ENCODE peak calls at places on chromosome 10, in four cellular contexts. One of them, this sample, is unnamed.

GRCh38 chr10:10976652-10977051 is 41.0 kb upstream of the CELF2 start:
- ATAC-seq in sciatic nerve: peak; percentile 11
- ATAC-seq in T-helper 17 cell: no peak
- ATAC-seq in A549: no peak
- ATAC-seq in this sample: no peak

GRCh38 chr10:60521974-60522405 is 132.3 kb upstream of the ANK3 start:
- ATAC-seq in sciatic nerve: no peak
- ATAC-seq in A549: no peak
- ATAC-seq in T-helper 17 cell: no peak
- ATAC-seq in this sample: no peak

GRCh38 chr10:31896972-31897384 is 31.7 kb downstream of the ARHGAP12 start:
- ATAC-seq in T-helper 17 cell: no peak
- ATAC-seq in sciatic nerve: peak; percentile 83
- ATAC-seq in A549: peak; percentile 94
- ATAC-seq in this sample: no peak

GRCh38 chr10:14556285-14556956 is 218.3 kb downstream of the FAM107B start:
- ATAC-seq in T-helper 17 cell: peak; percentile 51
- ATAC-seq in sciatic nerve: peak; percentile 76
- ATAC-seq in A549: peak; percentile 44
- ATAC-seq in this sample: peak; percentile 82

GRCh38 chr10:23238015-23238414 is 45.9 kb downstream of the PTF1A start:
- ATAC-seq in sciatic nerve: no peak
- ATAC-seq in T-helper 17 cell: no peak
- ATAC-seq in A549: no peak
- ATAC-seq in this sample: no peak

GRCh38 chr10:14884082-14884481 is 5.4 kb downstream of the SUV39H2 start:
- ATAC-seq in A549: no peak
- ATAC-seq in sciatic nerve: no peak
- ATAC-seq in T-helper 17 cell: no peak
- ATAC-seq in this sample: no peak

GRCh38 chr10:102945449-102945848 is 27.4 kb downstream of the CNNM2 start:
- ATAC-seq in sciatic nerve: no peak
- ATAC-seq in T-helper 17 cell: no peak
- ATAC-seq in A549: no peak
- ATAC-seq in this sample: no peak

GRCh38 chr10:125484035-125484732 is 198.8 kb downstream of the TEX36 start:
- ATAC-seq in A549: no peak
- ATAC-seq in sciatic nerve: no peak
- ATAC-seq in T-helper 17 cell: no peak
- ATAC-seq in this sample: no peak

GRCh38 chr10:70492786-70493659 is 14.5 kb downstream of the PALD1 start:
- ATAC-seq in A549: no peak
- ATAC-seq in sciatic nerve: peak; percentile 71
- ATAC-seq in T-helper 17 cell: peak; percentile 51
- ATAC-seq in this sample: peak; percentile 79

GRCh38 chr10:50653758-50654157 is 30.0 kb upstream of the SGMS1 start:
- ATAC-seq in A549: no peak
- ATAC-seq in sciatic nerve: peak; percentile 49
- ATAC-seq in T-helper 17 cell: no peak
- ATAC-seq in this sample: no peak

GRCh38 chr10:132536241-132536963 is 1.2 kb upstream of the INPP5A start:
- ATAC-seq in T-helper 17 cell: no peak
- ATAC-seq in sciatic nerve: no peak
- ATAC-seq in A549: peak; percentile 50
- ATAC-seq in this sample: no peak

GRCh38 chr10:69840773-69841172 is 39.1 kb downstream of the COL13A1 start:
- ATAC-seq in T-helper 17 cell: no peak
- ATAC-seq in A549: no peak
- ATAC-seq in sciatic nerve: no peak
- ATAC-seq in this sample: no peak

GRCh38 chr10:113177163-113177935 is 227.3 kb downstream of the TCF7L2 start:
- ATAC-seq in T-helper 17 cell: no peak
- ATAC-seq in sciatic nerve: peak; percentile 86
- ATAC-seq in A549: no peak
- ATAC-seq in this sample: no peak

GRCh38 chr10:45468110-45468509 is 94.1 kb downstream of the ALOX5 start:
- ATAC-seq in T-helper 17 cell: no peak
- ATAC-seq in A549: no peak
- ATAC-seq in sciatic nerve: no peak
- ATAC-seq in this sample: no peak

GRCh38 chr10:86225098-86225782 is 141.4 kb downstream of the GRID1 start:
- ATAC-seq in A549: peak; percentile 62
- ATAC-seq in sciatic nerve: no peak
- ATAC-seq in T-helper 17 cell: no peak
- ATAC-seq in this sample: no peak

GRCh38 chr10:101444058-101444457 is 90.1 kb downstream of the BTRC start:
- ATAC-seq in sciatic nerve: no peak
- ATAC-seq in T-helper 17 cell: no peak
- ATAC-seq in A549: peak; percentile 65
- ATAC-seq in this sample: no peak

GRCh38 chr10:24238527-24239247 is 29.7 kb downstream of the KIAA1217 start:
- ATAC-seq in A549: no peak
- ATAC-seq in sciatic nerve: no peak
- ATAC-seq in T-helper 17 cell: no peak
- ATAC-seq in this sample: no peak

GRCh38 chr10:51159841-51160240 is 85.6 kb downstream of the PRKG1 start:
- ATAC-seq in sciatic nerve: no peak
- ATAC-seq in T-helper 17 cell: no peak
- ATAC-seq in A549: no peak
- ATAC-seq in this sample: no peak

GRCh38 chr10:14740684-14741247 is 33.9 kb downstream of the FAM107B start:
- ATAC-seq in A549: no peak
- ATAC-seq in sciatic nerve: peak; percentile 56
- ATAC-seq in T-helper 17 cell: peak; percentile 52
- ATAC-seq in this sample: peak; percentile 78

GRCh38 chr10:44966129-44966815 is 6.7 kb downstream of the RASSF4 start:
- ATAC-seq in sciatic nerve: no peak
- ATAC-seq in T-helper 17 cell: no peak
- ATAC-seq in A549: no peak
- ATAC-seq in this sample: no peak

GRCh38 chr10:35016009-35016408 is 74.1 kb downstream of the CUL2 start:
- ATAC-seq in sciatic nerve: no peak
- ATAC-seq in A549: no peak
- ATAC-seq in T-helper 17 cell: no peak
- ATAC-seq in this sample: no peak

GRCh38 chr10:4196948-4197390 is 412.0 kb upstream of the KLF6 start:
- ATAC-seq in A549: no peak
- ATAC-seq in T-helper 17 cell: no peak
- ATAC-seq in sciatic nerve: peak; percentile 89
- ATAC-seq in this sample: no peak

GRCh38 chr10:21494221-21495001 is 31.1 kb downstream of the SKIDA1 start:
- ATAC-seq in sciatic nerve: peak; percentile 52
- ATAC-seq in A549: peak; percentile 48
- ATAC-seq in T-helper 17 cell: no peak
- ATAC-seq in this sample: no peak

GRCh38 chr10:109886037-109886787 is 37.1 kb downstream of the XPNPEP1 start:
- ATAC-seq in T-helper 17 cell: no peak
- ATAC-seq in sciatic nerve: no peak
- ATAC-seq in A549: no peak
- ATAC-seq in this sample: no peak

GRCh38 chr10:89846276-89846630 is 144.9 kb downstream of the KIF20B start:
- ATAC-seq in sciatic nerve: no peak
- ATAC-seq in A549: no peak
- ATAC-seq in T-helper 17 cell: no peak
- ATAC-seq in this sample: no peak

GRCh38 chr10:62084434-62084833 is 182.9 kb downstream of the ARID5B start:
- ATAC-seq in A549: no peak
- ATAC-seq in T-helper 17 cell: no peak
- ATAC-seq in sciatic nerve: no peak
- ATAC-seq in this sample: no peak

GRCh38 chr10:35352508-35352907 is 16.2 kb downstream of the CCNY start:
- ATAC-seq in A549: no peak
- ATAC-seq in T-helper 17 cell: peak; percentile 56
- ATAC-seq in sciatic nerve: no peak
- ATAC-seq in this sample: peak; percentile 79

GRCh38 chr10:6878067-6878412 is 298.0 kb upstream of the PRKCQ start:
- ATAC-seq in A549: peak; percentile 46
- ATAC-seq in sciatic nerve: no peak
- ATAC-seq in T-helper 17 cell: no peak
- ATAC-seq in this sample: no peak

GRCh38 chr10:114859227-114859626 is 37.6 kb downstream of the FHIP2A start:
- ATAC-seq in sciatic nerve: no peak
- ATAC-seq in A549: no peak
- ATAC-seq in T-helper 17 cell: no peak
- ATAC-seq in this sample: no peak

GRCh38 chr10:112132429-112132828 is 51.1 kb downstream of the GPAM start:
- ATAC-seq in A549: no peak
- ATAC-seq in T-helper 17 cell: no peak
- ATAC-seq in sciatic nerve: no peak
- ATAC-seq in this sample: no peak

GRCh38 chr10:117216611-117217195 is 19.4 kb downstream of the KCNK18 start:
- ATAC-seq in A549: peak; percentile 84
- ATAC-seq in T-helper 17 cell: peak; percentile 90
- ATAC-seq in sciatic nerve: peak; percentile 82
- ATAC-seq in this sample: peak; percentile 76

GRCh38 chr10:96267234-96267705 is 4.1 kb downstream of the BLNK start:
- ATAC-seq in T-helper 17 cell: no peak
- ATAC-seq in sciatic nerve: no peak
- ATAC-seq in A549: no peak
- ATAC-seq in this sample: peak; percentile 50

GRCh38 chr10:15333909-15334649 is 37.0 kb downstream of the FAM171A1 start:
- ATAC-seq in A549: no peak
- ATAC-seq in sciatic nerve: no peak
- ATAC-seq in T-helper 17 cell: no peak
- ATAC-seq in this sample: no peak